ENCODE peak calls at places on chromosomes 16 and 17, in eight cellular contexts. One of them, this sample, is unnamed.

GRCh38 chr17:31452561-31453110 is 61.2 kb downstream of the RAB11FIP4 start:
- DNase-seq in cardiac fibroblast: no peak
- DNase-seq in cardiac muscle cell: no peak
- DNase-seq in mammary epithelial cell: no peak
- DNase-seq in GM23338: no peak
- DNase-seq in ovary: no peak
- DNase-seq in gastrocnemius medialis: no peak
- DNase-seq in fibroblast of mammary gland: no peak
- DNase-seq in this sample: no peak

GRCh38 chr16:68792465-68793324 is 50.6 kb upstream of the TANGO6 start:
- DNase-seq in cardiac fibroblast: peak
- DNase-seq in cardiac muscle cell: peak
- DNase-seq in mammary epithelial cell: no peak
- DNase-seq in GM23338: peak
- DNase-seq in ovary: no peak
- DNase-seq in gastrocnemius medialis: no peak
- DNase-seq in fibroblast of mammary gland: peak
- DNase-seq in this sample: peak

GRCh38 chr16:13148836-13149235 is 247.4 kb downstream of the SHISA9 start:
- DNase-seq in cardiac fibroblast: no peak
- DNase-seq in cardiac muscle cell: no peak
- DNase-seq in mammary epithelial cell: no peak
- DNase-seq in GM23338: no peak
- DNase-seq in ovary: no peak
- DNase-seq in gastrocnemius medialis: no peak
- DNase-seq in fibroblast of mammary gland: peak
- DNase-seq in this sample: no peak

GRCh38 chr16:67393111-67393789 is at the start of gene TPPP3:
- DNase-seq in cardiac fibroblast: peak
- DNase-seq in cardiac muscle cell: peak
- DNase-seq in mammary epithelial cell: peak
- DNase-seq in GM23338: peak
- DNase-seq in ovary: peak
- DNase-seq in gastrocnemius medialis: peak
- DNase-seq in fibroblast of mammary gland: peak
- DNase-seq in this sample: peak

GRCh38 chr17:64331946-64332493 is 58.6 kb downstream of the PECAM1 start:
- DNase-seq in cardiac fibroblast: peak
- DNase-seq in cardiac muscle cell: peak
- DNase-seq in mammary epithelial cell: no peak
- DNase-seq in GM23338: no peak
- DNase-seq in ovary: no peak
- DNase-seq in gastrocnemius medialis: peak
- DNase-seq in fibroblast of mammary gland: peak
- DNase-seq in this sample: peak

GRCh38 chr16:88602091-88602490 is 31.9 kb downstream of the ZC3H18 start:
- DNase-seq in cardiac fibroblast: no peak
- DNase-seq in cardiac muscle cell: no peak
- DNase-seq in mammary epithelial cell: peak
- DNase-seq in GM23338: no peak
- DNase-seq in ovary: no peak
- DNase-seq in gastrocnemius medialis: no peak
- DNase-seq in fibroblast of mammary gland: no peak
- DNase-seq in this sample: no peak

GRCh38 chr16:46573008-46573833 is 48.0 kb downstream of the SHCBP1 start:
- DNase-seq in cardiac fibroblast: peak
- DNase-seq in cardiac muscle cell: peak
- DNase-seq in mammary epithelial cell: peak
- DNase-seq in GM23338: no peak
- DNase-seq in ovary: no peak
- DNase-seq in gastrocnemius medialis: no peak
- DNase-seq in fibroblast of mammary gland: peak
- DNase-seq in this sample: peak

GRCh38 chr16:58332997-58333700 is 38.3 kb upstream of the PRSS54 start:
- DNase-seq in cardiac fibroblast: no peak
- DNase-seq in cardiac muscle cell: no peak
- DNase-seq in mammary epithelial cell: no peak
- DNase-seq in GM23338: peak
- DNase-seq in ovary: no peak
- DNase-seq in gastrocnemius medialis: no peak
- DNase-seq in fibroblast of mammary gland: no peak
- DNase-seq in this sample: no peak

GRCh38 chr17:47791025-47791424 is 30.6 kb downstream of the OSBPL7 start:
- DNase-seq in cardiac fibroblast: no peak
- DNase-seq in cardiac muscle cell: no peak
- DNase-seq in mammary epithelial cell: no peak
- DNase-seq in GM23338: no peak
- DNase-seq in ovary: no peak
- DNase-seq in gastrocnemius medialis: no peak
- DNase-seq in fibroblast of mammary gland: no peak
- DNase-seq in this sample: no peak

GRCh38 chr17:4678448-4679026 is 25.4 kb downstream of the PELP1 start:
- DNase-seq in cardiac fibroblast: peak
- DNase-seq in cardiac muscle cell: peak
- DNase-seq in mammary epithelial cell: peak
- DNase-seq in GM23338: no peak
- DNase-seq in ovary: no peak
- DNase-seq in gastrocnemius medialis: no peak
- DNase-seq in fibroblast of mammary gland: peak
- DNase-seq in this sample: peak

GRCh38 chr17:56112086-56112485 is 41.2 kb upstream of the ANKFN1 start:
- DNase-seq in cardiac fibroblast: no peak
- DNase-seq in cardiac muscle cell: no peak
- DNase-seq in mammary epithelial cell: no peak
- DNase-seq in GM23338: no peak
- DNase-seq in ovary: no peak
- DNase-seq in gastrocnemius medialis: no peak
- DNase-seq in fibroblast of mammary gland: peak
- DNase-seq in this sample: no peak

GRCh38 chr17:50100921-50101345 is 5.8 kb downstream of the PDK2 start:
- DNase-seq in cardiac fibroblast: no peak
- DNase-seq in cardiac muscle cell: no peak
- DNase-seq in mammary epithelial cell: no peak
- DNase-seq in GM23338: peak
- DNase-seq in ovary: no peak
- DNase-seq in gastrocnemius medialis: peak
- DNase-seq in fibroblast of mammary gland: no peak
- DNase-seq in this sample: no peak

GRCh38 chr17:64783556-64784352 is 121.6 kb upstream of the SMURF2 start:
- DNase-seq in cardiac fibroblast: no peak
- DNase-seq in cardiac muscle cell: no peak
- DNase-seq in mammary epithelial cell: no peak
- DNase-seq in GM23338: no peak
- DNase-seq in ovary: peak
- DNase-seq in gastrocnemius medialis: peak
- DNase-seq in fibroblast of mammary gland: no peak
- DNase-seq in this sample: no peak

GRCh38 chr17:72151565-72152391 is 31.0 kb downstream of the SOX9 start:
- DNase-seq in cardiac fibroblast: peak
- DNase-seq in cardiac muscle cell: peak
- DNase-seq in mammary epithelial cell: peak
- DNase-seq in GM23338: peak
- DNase-seq in ovary: no peak
- DNase-seq in gastrocnemius medialis: peak
- DNase-seq in fibroblast of mammary gland: peak
- DNase-seq in this sample: no peak

GRCh38 chr16:75042423-75043174 is 43.8 kb downstream of the ZNRF1 start:
- DNase-seq in cardiac fibroblast: no peak
- DNase-seq in cardiac muscle cell: no peak
- DNase-seq in mammary epithelial cell: no peak
- DNase-seq in GM23338: no peak
- DNase-seq in ovary: no peak
- DNase-seq in gastrocnemius medialis: no peak
- DNase-seq in fibroblast of mammary gland: no peak
- DNase-seq in this sample: no peak

GRCh38 chr16:75043175-75043937 is 44.5 kb downstream of the ZNRF1 start:
- DNase-seq in cardiac fibroblast: peak
- DNase-seq in cardiac muscle cell: peak
- DNase-seq in mammary epithelial cell: no peak
- DNase-seq in GM23338: no peak
- DNase-seq in ovary: peak
- DNase-seq in gastrocnemius medialis: no peak
- DNase-seq in fibroblast of mammary gland: no peak
- DNase-seq in this sample: no peak

GRCh38 chr16:75048051-75048450 is 49.2 kb downstream of the ZNRF1 start:
- DNase-seq in cardiac fibroblast: no peak
- DNase-seq in cardiac muscle cell: no peak
- DNase-seq in mammary epithelial cell: no peak
- DNase-seq in GM23338: no peak
- DNase-seq in ovary: peak
- DNase-seq in gastrocnemius medialis: no peak
- DNase-seq in fibroblast of mammary gland: peak
- DNase-seq in this sample: peak

GRCh38 chr16:75045424-75045823 is 46.6 kb downstream of the ZNRF1 start:
- DNase-seq in cardiac fibroblast: no peak
- DNase-seq in cardiac muscle cell: no peak
- DNase-seq in mammary epithelial cell: no peak
- DNase-seq in GM23338: no peak
- DNase-seq in ovary: peak
- DNase-seq in gastrocnemius medialis: no peak
- DNase-seq in fibroblast of mammary gland: no peak
- DNase-seq in this sample: no peak

GRCh38 chr16:75044800-75045361 is 46.1 kb downstream of the ZNRF1 start:
- DNase-seq in cardiac fibroblast: peak
- DNase-seq in cardiac muscle cell: peak
- DNase-seq in mammary epithelial cell: no peak
- DNase-seq in GM23338: no peak
- DNase-seq in ovary: peak
- DNase-seq in gastrocnemius medialis: peak
- DNase-seq in fibroblast of mammary gland: peak
- DNase-seq in this sample: peak
- H3K4me3 ChIP-seq in cardiac fibroblast: no peak
- H3K4me3 ChIP-seq in cardiac muscle cell: no peak
- H3K4me3 ChIP-seq in mammary epithelial cell: no peak
- H3K4me3 ChIP-seq in GM23338: no peak
- H3K4me3 ChIP-seq in ovary: no peak
- H3K4me3 ChIP-seq in gastrocnemius medialis: no peak
- H3K4me3 ChIP-seq in fibroblast of mammary gland: no peak
- H3K4me3 ChIP-seq in this sample: no peak

GRCh38 chr17:61423967-61424649 is 24.5 kb downstream of the TBX2 start:
- DNase-seq in cardiac fibroblast: no peak
- DNase-seq in cardiac muscle cell: no peak
- DNase-seq in mammary epithelial cell: no peak
- DNase-seq in GM23338: no peak
- DNase-seq in ovary: no peak
- DNase-seq in gastrocnemius medialis: no peak
- DNase-seq in fibroblast of mammary gland: no peak
- DNase-seq in this sample: no peak

GRCh38 chr17:61427567-61427966 is 24.7 kb upstream of the TBX4 start:
- DNase-seq in cardiac fibroblast: no peak
- DNase-seq in cardiac muscle cell: no peak
- DNase-seq in mammary epithelial cell: no peak
- DNase-seq in GM23338: no peak
- DNase-seq in ovary: no peak
- DNase-seq in gastrocnemius medialis: no peak
- DNase-seq in fibroblast of mammary gland: no peak
- DNase-seq in this sample: no peak

GRCh38 chr17:61426482-61427304 is 25.5 kb upstream of the TBX4 start:
- DNase-seq in cardiac fibroblast: no peak
- DNase-seq in cardiac muscle cell: no peak
- DNase-seq in mammary epithelial cell: peak
- DNase-seq in GM23338: no peak
- DNase-seq in ovary: no peak
- DNase-seq in gastrocnemius medialis: no peak
- DNase-seq in fibroblast of mammary gland: peak
- DNase-seq in this sample: no peak

GRCh38 chr17:61422869-61423268 is 23.2 kb downstream of the TBX2 start:
- DNase-seq in cardiac fibroblast: no peak
- DNase-seq in cardiac muscle cell: no peak
- DNase-seq in mammary epithelial cell: no peak
- DNase-seq in GM23338: no peak
- DNase-seq in ovary: no peak
- DNase-seq in gastrocnemius medialis: no peak
- DNase-seq in fibroblast of mammary gland: no peak
- DNase-seq in this sample: no peak

GRCh38 chr17:61425682-61426481 is 26.2 kb downstream of the TBX2 start:
- DNase-seq in cardiac fibroblast: no peak
- DNase-seq in cardiac muscle cell: no peak
- DNase-seq in mammary epithelial cell: no peak
- DNase-seq in GM23338: peak
- DNase-seq in ovary: no peak
- DNase-seq in gastrocnemius medialis: no peak
- DNase-seq in fibroblast of mammary gland: no peak
- DNase-seq in this sample: no peak
- TF ChIP-seq CTCF in cardiac fibroblast: no peak
- TF ChIP-seq CTCF in cardiac muscle cell: no peak
- TF ChIP-seq CTCF in mammary epithelial cell: no peak
- TF ChIP-seq CTCF in GM23338: peak
- TF ChIP-seq CTCF in ovary: no peak
- TF ChIP-seq CTCF in gastrocnemius medialis: no peak
- TF ChIP-seq CTCF in fibroblast of mammary gland: no peak
- TF ChIP-seq CTCF in this sample: no peak

DNA sequence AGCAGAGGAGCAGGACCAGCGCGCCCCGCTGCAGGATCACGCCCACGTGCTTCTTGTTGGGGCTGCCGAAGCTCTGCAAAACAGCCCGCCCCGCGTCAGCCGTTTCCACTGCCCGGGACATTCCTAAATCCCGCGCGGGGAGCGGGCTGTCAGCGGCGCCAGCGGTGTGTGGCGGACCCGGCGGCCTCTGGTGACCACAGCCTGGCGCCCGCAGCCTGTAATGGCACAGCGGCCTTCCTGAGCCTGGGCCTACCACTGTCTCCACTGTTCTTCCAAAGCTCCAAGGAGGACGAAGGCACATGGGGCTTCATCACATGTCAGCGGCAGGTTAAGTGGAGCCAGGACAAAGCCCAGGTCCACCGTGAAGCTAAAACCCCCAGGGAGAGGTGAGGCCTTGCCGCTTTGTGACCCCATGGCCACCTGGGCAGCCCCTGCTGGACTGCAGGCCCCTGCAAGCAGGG is 2.5 kb downstream of the SLC47A2 start:
- DNase-seq in cardiac fibroblast: no peak
- DNase-seq in cardiac muscle cell: no peak
- DNase-seq in mammary epithelial cell: no peak
- DNase-seq in GM23338: peak
- DNase-seq in ovary: peak
- DNase-seq in gastrocnemius medialis: no peak
- DNase-seq in fibroblast of mammary gland: no peak
- DNase-seq in this sample: no peak
- H3K4me3 ChIP-seq in cardiac fibroblast: no peak
- H3K4me3 ChIP-seq in cardiac muscle cell: no peak
- H3K4me3 ChIP-seq in mammary epithelial cell: no peak
- H3K4me3 ChIP-seq in GM23338: no peak
- H3K4me3 ChIP-seq in ovary: no peak
- H3K4me3 ChIP-seq in gastrocnemius medialis: no peak
- H3K4me3 ChIP-seq in fibroblast of mammary gland: no peak
- H3K4me3 ChIP-seq in this sample: no peak

DNA sequence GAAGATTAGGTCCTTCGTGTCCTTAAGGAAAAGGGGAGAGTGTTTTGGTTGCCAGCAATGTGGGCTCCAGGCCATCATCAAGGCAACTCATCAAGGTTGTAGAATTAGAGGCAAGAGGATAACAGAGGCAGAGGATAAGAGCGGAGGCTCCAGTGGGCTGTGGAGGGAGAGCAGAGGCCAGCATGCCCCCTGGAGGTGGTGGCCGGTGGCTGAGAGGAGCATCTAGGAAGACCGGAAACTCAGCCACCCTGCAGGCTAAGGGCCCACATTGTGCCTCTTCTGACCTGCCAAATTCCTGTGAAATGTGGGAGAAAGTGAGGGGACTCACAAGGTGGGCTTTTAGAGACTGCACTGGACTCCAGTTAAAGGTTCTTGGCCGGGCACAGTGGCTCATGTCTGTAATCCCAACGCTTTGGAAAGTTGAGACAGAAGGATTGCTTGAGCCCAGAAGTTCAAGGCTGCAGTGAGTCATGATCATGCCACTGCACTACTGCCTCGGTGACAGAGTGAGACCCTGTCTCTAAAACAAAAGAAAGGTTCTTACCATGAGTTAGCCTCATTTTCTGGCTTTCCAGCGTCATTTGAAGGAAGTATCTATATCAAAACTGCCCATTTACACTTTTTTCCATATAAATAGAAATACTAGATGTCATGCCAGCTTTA is 62.7 kb upstream of the ADORA2B start:
- DNase-seq in cardiac fibroblast: no peak
- DNase-seq in cardiac muscle cell: no peak
- DNase-seq in mammary epithelial cell: no peak
- DNase-seq in GM23338: peak
- DNase-seq in ovary: no peak
- DNase-seq in gastrocnemius medialis: no peak
- DNase-seq in fibroblast of mammary gland: no peak
- DNase-seq in this sample: no peak
- TF ChIP-seq CTCF in cardiac fibroblast: peak
- TF ChIP-seq CTCF in cardiac muscle cell: peak
- TF ChIP-seq CTCF in mammary epithelial cell: no peak
- TF ChIP-seq CTCF in GM23338: peak
- TF ChIP-seq CTCF in ovary: no peak
- TF ChIP-seq CTCF in gastrocnemius medialis: no peak
- TF ChIP-seq CTCF in fibroblast of mammary gland: no peak
- TF ChIP-seq CTCF in this sample: no peak